ENCODE peak calls at places on chromosomes 7 and 10, in four cellular contexts. V is brain microvascular endothelial cell, E is Peyer's patch, N is heart right ventricle. S is an unnamed sample.

GRCh38 chr10:129892571-129893045 is 71.5 kb downstream of the EBF3 start:
- DNase-seq in V (no peak), N (no peak), E (no peak), S (no peak)

GRCh38 chr10:133338080-133339071 is 1.7 kb upstream of the CALY start:
- DNase-seq in V (no peak), N (no peak), E (no peak), S (no peak)

GRCh38 chr7:2729043-2729892 is 41.3 kb downstream of the AMZ1 start:
- DNase-seq in N (no peak), V (no peak), E (peak; percentile 12), S (peak; percentile 75)

GRCh38 chr7:139452948-139453672 is 30.4 kb downstream of the KLRG2 start:
- DNase-seq in E (no peak), N (no peak), V (peak; percentile 56), S (peak; percentile 94)

GRCh38 chr10:24350111-24350921 is 141.4 kb downstream of the KIAA1217 start:
- DNase-seq in V (peak; percentile 41), N (no peak), E (no peak), S (peak; percentile 13)

GRCh38 chr7:145088111-145088745 is 252.4 kb upstream of the TPK1 start:
- DNase-seq in N (no peak), E (no peak), V (no peak), S (no peak)

GRCh38 chr10:11424456-11425287 is 186.8 kb downstream of the USP6NL start:
- DNase-seq in N (peak; percentile 42), E (no peak), V (peak; percentile 46), S (peak; percentile 88)

GRCh38 chr7:27032843-27033242 is 63.0 kb downstream of the HOXA1 start:
- DNase-seq in N (no peak), V (no peak), E (no peak), S (peak; percentile 31)

GRCh38 chr7:70298780-70299446 is 700.6 kb downstream of the AUTS2 start:
- DNase-seq in E (no peak), V (no peak), N (no peak), S (no peak)

GRCh38 chr10:42952358-42952757 is 124.5 kb upstream of the RET start:
- DNase-seq in V (no peak), N (peak; percentile 63), E (peak; percentile 13), S (peak; percentile 60)

GRCh38 chr7:158328376-158329013 is 259.1 kb downstream of the PTPRN2 start:
- DNase-seq in N (no peak), E (no peak), V (no peak), S (peak; percentile 55)

GRCh38 chr10:21888959-21889358 is 114.6 kb downstream of the DNAJC1 start:
- DNase-seq in E (no peak), N (no peak), V (peak; percentile 1), S (no peak)

GRCh38 chr10:123470570-123470969 is 195.6 kb upstream of the GPR26 start:
- DNase-seq in V (no peak), E (no peak), N (no peak), S (no peak)

GRCh38 chr10:102009801-102010425 is 46.1 kb downstream of the ARMH3 start:
- DNase-seq in N (no peak), V (peak; percentile 90), E (peak; percentile 52), S (peak; percentile 87)

GRCh38 chr7:157428554-157428945 is 91.7 kb downstream of the DNAJB6 start:
- DNase-seq in V (no peak), N (no peak), E (no peak), S (no peak)

GRCh38 chr7:131897016-131897789 is 340.8 kb upstream of the PODXL start:
- DNase-seq in E (no peak), V (peak; percentile 32), N (no peak), S (peak; percentile 81)

GRCh38 chr7:74026406-74027123 is 1.4 kb upstream of the ELN start:
- DNase-seq in E (peak; percentile 69), V (peak; percentile 59), N (peak; percentile 85), S (peak; percentile 94)

GRCh38 chr10:21078410-21079329 is 181.6 kb upstream of the NEBL start:
- DNase-seq in V (peak; percentile 58), N (peak; percentile 42), E (no peak), S (peak; percentile 84)

GRCh38 chr10:88243847-88244730 is 339.0 kb downstream of the RNLS start:
- DNase-seq in E (no peak), N (peak; percentile 76), V (peak; percentile 62), S (no peak)

GRCh38 chr7:84508569-84508968 is 314.0 kb upstream of the SEMA3A start:
- DNase-seq in V (no peak), N (no peak), E (no peak), S (no peak)

GRCh38 chr7:30146127-30146612 is 11.4 kb downstream of the MTURN start:
- DNase-seq in V (peak; percentile 56), N (no peak), E (no peak), S (no peak)

GRCh38 chr7:33395340-33395739 is 266.0 kb downstream of the BBS9 start:
- DNase-seq in V (no peak), E (no peak), N (no peak), S (no peak)

GRCh38 chr10:17062493-17063487 is 66.8 kb downstream of the CUBN start:
- DNase-seq in E (no peak), N (peak; percentile 14), V (peak; percentile 94), S (peak; percentile 85)

GRCh38 chr7:56115852-56116538 is at the start of gene NUPR2:
- DNase-seq in E (no peak), N (no peak), V (no peak), S (no peak)

GRCh38 chr10:69656719-69657269 is 26.7 kb downstream of the FAM241B start:
- DNase-seq in N (no peak), E (no peak), V (no peak), S (peak; percentile 54)

GRCh38 chr10:69654376-69654775 is 24.3 kb downstream of the FAM241B start:
- DNase-seq in N (no peak), E (no peak), V (no peak), S (peak; percentile 52)

GRCh38 chr10:69655868-69656555 is 26.0 kb downstream of the FAM241B start:
- DNase-seq in V (no peak), E (no peak), N (no peak), S (peak; percentile 51)

GRCh38 chr10:69653561-69653960 is 23.5 kb downstream of the FAM241B start:
- DNase-seq in E (no peak), N (no peak), V (no peak), S (peak; percentile 25)

GRCh38 chr10:69655124-69655867 is 25.2 kb downstream of the FAM241B start:
- DNase-seq in N (no peak), E (no peak), V (no peak), S (peak; percentile 52)
- H3K27me3 ChIP-seq in N (no peaks in the 10 kb centered on the region), E (no peaks in the 10 kb centered on the region), V (no peaks in the 10 kb centered on the region), S (peaks cover 38% of the 10 kb centered on the region)

DNA sequence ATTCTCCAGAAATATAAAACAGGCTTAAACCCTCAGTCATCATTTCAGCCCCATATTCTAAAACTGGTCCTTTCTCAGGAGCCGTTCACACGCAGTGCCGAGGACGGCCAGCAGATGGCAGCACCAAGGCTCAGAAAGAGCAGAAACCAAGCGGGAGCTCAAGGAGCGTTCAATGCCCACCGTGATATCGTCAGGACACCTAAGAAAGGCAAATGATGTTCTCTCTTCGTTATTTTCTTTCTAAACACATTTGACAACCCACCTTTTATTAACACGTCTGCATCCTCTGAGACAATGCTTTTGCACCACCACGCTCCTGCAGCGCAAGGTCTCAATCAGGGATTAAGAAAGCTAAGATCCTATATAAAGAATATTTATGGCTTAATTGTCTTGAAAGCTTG is 45.7 kb upstream of the RBM33 start:
- DNase-seq in V (peak; percentile 72), E (peak; percentile 85), N (peak; percentile 82), S (peak; percentile 90)
- TF ChIP-seq CTCF in V (peak; percentile 98), E (peak; percentile 70), N (peak; percentile 95), S (peak; percentile 99)

GRCh38 chr7:92788559-92789183 is 47.7 kb downstream of the CDK6 start:
- DNase-seq in N (no peak), E (no peak), V (no peak), S (no peak)

GRCh38 chr7:92782855-92783254 is 53.5 kb downstream of the CDK6 start:
- DNase-seq in E (no peak), V (no peak), N (no peak), S (no peak)

GRCh38 chr7:92783260-92783911 is 53.0 kb downstream of the CDK6 start:
- DNase-seq in N (no peak), E (no peak), V (no peak), S (peak; percentile 35)

GRCh38 chr7:92784935-92785334 is 51.4 kb downstream of the CDK6 start:
- DNase-seq in N (no peak), E (no peak), V (no peak), S (no peak)

GRCh38 chr7:92785923-92786322 is 50.5 kb downstream of the CDK6 start:
- DNase-seq in N (no peak), E (no peak), V (peak; percentile 56), S (peak; percentile 62)
- H3K36me3 ChIP-seq in N (no peaks in the 10 kb centered on the region), E (no peaks in the 10 kb centered on the region), V (no peaks in the 10 kb centered on the region), S (no peaks in the 10 kb centered on the region)

GRCh38 chr7:1401011-1401410 is 58.3 kb downstream of the MICALL2 start:
- DNase-seq in E (no peak), N (no peak), V (no peak), S (no peak)

GRCh38 chr7:1402110-1402790 is 57.0 kb downstream of the MICALL2 start:
- DNase-seq in N (no peak), V (no peak), E (no peak), S (peak; percentile 49)

GRCh38 chr7:1402791-1403755 is 56.2 kb downstream of the MICALL2 start:
- DNase-seq in N (no peak), E (no peak), V (no peak), S (peak; percentile 48)

GRCh38 chr7:1404881-1405548 is 54.3 kb downstream of the MICALL2 start:
- DNase-seq in V (no peak), N (no peak), E (no peak), S (no peak)

GRCh38 chr7:1403844-1404404 is 55.3 kb downstream of the MICALL2 start:
- DNase-seq in E (no peak), N (no peak), V (peak; percentile 46), S (peak; percentile 93)
- H3K27me3 ChIP-seq in E (no peaks in the 10 kb centered on the region), N (peaks cover 79% of the 10 kb centered on the region), V (peaks cover 55% of the 10 kb centered on the region), S (peaks cover 59% of the 10 kb centered on the region)

GRCh38 chr7:21497072-21497471 is 45.8 kb upstream of the DNAH11 start:
- DNase-seq in N (no peak), V (peak; percentile 41), E (no peak), S (no peak)
- TF ChIP-seq CTCF in N (no peak), V (peak; percentile 70), E (no peak), S (peak; percentile 52)